ENCODE peak calls at places on chromosomes 3 and 15, in ten cellular contexts. K, X, M, J, U, H, O, P, I and F are unnamed samples.

GRCh38 chr3:140247775-140248174 is 312.8 kb downstream of the CLSTN2 start:
- DNase-seq in K (no peak), X (no peak), M (no peak), J (no peak), U (no peak), H (no peak), O (no peak), P (no peak), I (no peak), F (no peak)

GRCh38 chr3:170839518-170840100 is 30.4 kb downstream of the RPL22L1 start:
- DNase-seq in K (no peak), X (no peak), M (no peak), J (no peak), U (no peak), H (no peak), O (no peak), P (no peak), I (no peak), F (no peak)

GRCh38 chr3:160986060-160986459 is 119.1 kb downstream of the B3GALNT1 start:
- DNase-seq in K (no peak), X (no peak), M (no peak), J (no peak), U (no peak), H (no peak), O (no peak), P (no peak), I (peak), F (no peak)

GRCh38 chr3:11510001-11510760 is 133.5 kb downstream of the VGLL4 start:
- DNase-seq in K (no peak), X (no peak), M (peak), J (no peak), U (no peak), H (peak), O (no peak), P (no peak), I (no peak), F (no peak)

GRCh38 chr15:67720556-67721175 is 104.6 kb upstream of the SKOR1 start:
- DNase-seq in K (no peak), X (no peak), M (no peak), J (no peak), U (no peak), H (no peak), O (no peak), P (no peak), I (no peak), F (no peak)

GRCh38 chr3:67901681-67902080 is 247.3 kb upstream of the SUCLG2 start:
- DNase-seq in K (no peak), X (no peak), M (no peak), J (no peak), U (no peak), H (no peak), O (no peak), P (no peak), I (no peak), F (no peak)

GRCh38 chr3:172449468-172450149 is 1.4 kb upstream of the GHSR start:
- DNase-seq in K (peak), X (no peak), M (peak), J (peak), U (no peak), H (no peak), O (no peak), P (peak), I (no peak), F (no peak)

GRCh38 chr15:39556461-39556860 is 24.4 kb upstream of the THBS1 start:
- DNase-seq in K (no peak), X (no peak), M (no peak), J (no peak), U (no peak), H (no peak), O (no peak), P (no peak), I (no peak), F (no peak)

GRCh38 chr3:152413244-152413643 is 144.5 kb downstream of the MBNL1 start:
- DNase-seq in K (no peak), X (no peak), M (no peak), J (no peak), U (no peak), H (no peak), O (no peak), P (no peak), I (no peak), F (no peak)

GRCh38 chr3:120364821-120365220 is 15.7 kb upstream of the LRRC58 start:
- DNase-seq in K (no peak), X (no peak), M (no peak), J (no peak), U (peak), H (no peak), O (no peak), P (no peak), I (no peak), F (no peak)

GRCh38 chr3:116186128-116186527 is 259.2 kb downstream of the LSAMP start:
- DNase-seq in K (no peak), X (peak), M (no peak), J (no peak), U (no peak), H (no peak), O (no peak), P (no peak), I (no peak), F (no peak)

GRCh38 chr3:8629151-8630021 is 15.2 kb downstream of the SSUH2 start:
- DNase-seq in K (no peak), X (peak), M (no peak), J (peak), U (peak), H (peak), O (no peak), P (peak), I (no peak), F (no peak)

GRCh38 chr3:149673393-149673792 is 15.6 kb upstream of the WWTR1 start:
- DNase-seq in K (no peak), X (no peak), M (no peak), J (no peak), U (peak), H (no peak), O (no peak), P (no peak), I (no peak), F (no peak)

GRCh38 chr3:183895296-183895695 is 10.6 kb upstream of the PARL start:
- DNase-seq in K (peak), X (no peak), M (no peak), J (no peak), U (peak), H (no peak), O (no peak), P (peak), I (no peak), F (no peak)

GRCh38 chr3:27046346-27046745 is 322.8 kb downstream of the NEK10 start:
- DNase-seq in K (no peak), X (no peak), M (no peak), J (no peak), U (no peak), H (no peak), O (no peak), P (no peak), I (no peak), F (no peak)

GRCh38 chr15:60184579-60184978 is 180.5 kb downstream of the FOXB1 start:
- DNase-seq in K (no peak), X (no peak), M (no peak), J (no peak), U (peak), H (no peak), O (no peak), P (no peak), I (no peak), F (no peak)

GRCh38 chr3:121998030-121998580 is 23.9 kb downstream of the ILDR1 start:
- DNase-seq in K (no peak), X (peak), M (no peak), J (no peak), U (peak), H (no peak), O (no peak), P (no peak), I (no peak), F (no peak)

GRCh38 chr3:169146112-169146665 is 517.3 kb downstream of the MECOM start:
- DNase-seq in K (peak), X (no peak), M (peak), J (no peak), U (no peak), H (peak), O (no peak), P (peak), I (no peak), F (no peak)

GRCh38 chr3:112470791-112471190 is 28.5 kb downstream of the BTLA start:
- DNase-seq in K (no peak), X (no peak), M (no peak), J (no peak), U (no peak), H (no peak), O (no peak), P (no peak), I (no peak), F (no peak)

GRCh38 chr3:18201315-18201714 is 223.8 kb downstream of the SATB1 start:
- DNase-seq in K (no peak), X (no peak), M (no peak), J (no peak), U (no peak), H (no peak), O (no peak), P (no peak), I (no peak), F (no peak)

GRCh38 chr3:186257866-186258265 is 104.2 kb downstream of the DGKG start:
- DNase-seq in K (no peak), X (no peak), M (no peak), J (no peak), U (no peak), H (no peak), O (no peak), P (no peak), I (no peak), F (no peak)

GRCh38 chr3:132549890-132550578 is 47.0 kb upstream of the ACKR4 start:
- DNase-seq in K (no peak), X (no peak), M (no peak), J (no peak), U (peak), H (no peak), O (no peak), P (peak), I (no peak), F (no peak)

GRCh38 chr3:188185717-188186236 is 31.8 kb downstream of the LPP start:
- DNase-seq in K (peak), X (no peak), M (no peak), J (no peak), U (no peak), H (no peak), O (no peak), P (no peak), I (no peak), F (no peak)

GRCh38 chr15:98874773-98875172 is 132.8 kb downstream of the PGPEP1L start:
- DNase-seq in K (no peak), X (no peak), M (no peak), J (no peak), U (no peak), H (no peak), O (no peak), P (no peak), I (no peak), F (no peak)

GRCh38 chr15:57118013-57118799 is 199.8 kb downstream of the TCF12 start:
- DNase-seq in K (no peak), X (no peak), M (no peak), J (no peak), U (no peak), H (no peak), O (no peak), P (no peak), I (no peak), F (no peak)

GRCh38 chr15:55197362-55197705 is 593 bp upstream of the RSL24D1 start:
- DNase-seq in K (no peak), X (no peak), M (no peak), J (no peak), U (no peak), H (no peak), O (no peak), P (no peak), I (no peak), F (no peak)

GRCh38 chr15:88891540-88892254 is 3.6 kb downstream of the HAPLN3 start:
- DNase-seq in K (no peak), X (no peak), M (no peak), J (no peak), U (no peak), H (no peak), O (no peak), P (no peak), I (no peak), F (no peak)

GRCh38 chr15:37087050-37087691 is 13.2 kb downstream of the MEIS2 start:
- DNase-seq in K (no peak), X (no peak), M (no peak), J (no peak), U (no peak), H (no peak), O (no peak), P (no peak), I (no peak), F (no peak)

GRCh38 chr3:184372911-184373310 is 5.1 kb downstream of the THPO start:
- DNase-seq in K (no peak), X (no peak), M (no peak), J (no peak), U (no peak), H (no peak), O (no peak), P (no peak), I (no peak), F (no peak)

GRCh38 chr3:179606534-179607085 is 2.0 kb downstream of the NDUFB5 start:
- DNase-seq in K (no peak), X (no peak), M (no peak), J (no peak), U (no peak), H (no peak), O (no peak), P (no peak), I (no peak), F (no peak)

GRCh38 chr3:98688363-98688762 is 74.8 kb upstream of the ST3GAL6 start:
- DNase-seq in K (no peak), X (no peak), M (no peak), J (no peak), U (no peak), H (no peak), O (no peak), P (no peak), I (no peak), F (no peak)

GRCh38 chr3:14651440-14652251 is at the start of gene CCDC174:
- DNase-seq in K (peak), X (peak), M (peak), J (peak), U (peak), H (peak), O (peak), P (peak), I (peak), F (peak)